ENCODE peak calls at places on chromosomes 12 and 14, in seven cellular contexts. One of them, this sample, is unnamed.

GRCh38 chr14:77579065-77579464 is 37.4 kb downstream of the SPTLC2 start:
- DNase-seq in NCI-H1436: no peak
- DNase-seq in Daoy: no peak
- DNase-seq in dorsolateral prefrontal cortex: no peak
- DNase-seq in left lobe of liver: no peak
- DNase-seq in MCF 10A: no peak
- DNase-seq in stimulated activated CD4-positive, alpha-beta T cell treated with anti-CD3 and anti-CD28 coated beads, Interleukin-2, amount 100 ng/mL, for 48 hours: no peak
- DNase-seq in this sample: no peak

GRCh38 chr12:66742508-66743367 is 63.9 kb upstream of the GRIP1 start:
- DNase-seq in NCI-H1436: no peak
- DNase-seq in Daoy: no peak
- DNase-seq in dorsolateral prefrontal cortex: no peak
- DNase-seq in left lobe of liver: no peak
- DNase-seq in MCF 10A: no peak
- DNase-seq in stimulated activated CD4-positive, alpha-beta T cell treated with anti-CD3 and anti-CD28 coated beads, Interleukin-2, amount 100 ng/mL, for 48 hours: no peak
- DNase-seq in this sample: no peak

GRCh38 chr14:67557118-67557517 is 24.0 kb downstream of the PLEKHH1 start:
- DNase-seq in NCI-H1436: no peak
- DNase-seq in Daoy: peak
- DNase-seq in dorsolateral prefrontal cortex: no peak
- DNase-seq in left lobe of liver: no peak
- DNase-seq in MCF 10A: peak
- DNase-seq in stimulated activated CD4-positive, alpha-beta T cell treated with anti-CD3 and anti-CD28 coated beads, Interleukin-2, amount 100 ng/mL, for 48 hours: no peak
- DNase-seq in this sample: peak

GRCh38 chr14:47227051-47227600 is 448.3 kb downstream of the MDGA2 start:
- DNase-seq in NCI-H1436: no peak
- DNase-seq in Daoy: peak
- DNase-seq in dorsolateral prefrontal cortex: no peak
- DNase-seq in left lobe of liver: no peak
- DNase-seq in MCF 10A: no peak
- DNase-seq in stimulated activated CD4-positive, alpha-beta T cell treated with anti-CD3 and anti-CD28 coated beads, Interleukin-2, amount 100 ng/mL, for 48 hours: no peak
- DNase-seq in this sample: peak

GRCh38 chr12:70983692-70984091 is 63.2 kb upstream of the PTPRR start:
- DNase-seq in NCI-H1436: no peak
- DNase-seq in Daoy: no peak
- DNase-seq in dorsolateral prefrontal cortex: no peak
- DNase-seq in left lobe of liver: no peak
- DNase-seq in MCF 10A: no peak
- DNase-seq in stimulated activated CD4-positive, alpha-beta T cell treated with anti-CD3 and anti-CD28 coated beads, Interleukin-2, amount 100 ng/mL, for 48 hours: no peak
- DNase-seq in this sample: no peak

GRCh38 chr12:28618171-28618570 is 427.9 kb downstream of the CCDC91 start:
- DNase-seq in NCI-H1436: no peak
- DNase-seq in Daoy: no peak
- DNase-seq in dorsolateral prefrontal cortex: no peak
- DNase-seq in left lobe of liver: no peak
- DNase-seq in MCF 10A: no peak
- DNase-seq in stimulated activated CD4-positive, alpha-beta T cell treated with anti-CD3 and anti-CD28 coated beads, Interleukin-2, amount 100 ng/mL, for 48 hours: no peak
- DNase-seq in this sample: no peak

GRCh38 chr14:27938392-27938791 is 828.2 kb upstream of the FOXG1 start:
- DNase-seq in NCI-H1436: no peak
- DNase-seq in Daoy: no peak
- DNase-seq in dorsolateral prefrontal cortex: no peak
- DNase-seq in left lobe of liver: no peak
- DNase-seq in MCF 10A: no peak
- DNase-seq in stimulated activated CD4-positive, alpha-beta T cell treated with anti-CD3 and anti-CD28 coated beads, Interleukin-2, amount 100 ng/mL, for 48 hours: no peak
- DNase-seq in this sample: no peak

GRCh38 chr12:51307655-51308593 is 16.1 kb downstream of the BIN2 start:
- DNase-seq in NCI-H1436: no peak
- DNase-seq in Daoy: peak
- DNase-seq in dorsolateral prefrontal cortex: no peak
- DNase-seq in left lobe of liver: no peak
- DNase-seq in MCF 10A: peak
- DNase-seq in stimulated activated CD4-positive, alpha-beta T cell treated with anti-CD3 and anti-CD28 coated beads, Interleukin-2, amount 100 ng/mL, for 48 hours: no peak
- DNase-seq in this sample: peak

GRCh38 chr12:61891632-61892031 is 368.6 kb upstream of the USP15 start:
- DNase-seq in NCI-H1436: no peak
- DNase-seq in Daoy: no peak
- DNase-seq in dorsolateral prefrontal cortex: no peak
- DNase-seq in left lobe of liver: no peak
- DNase-seq in MCF 10A: peak
- DNase-seq in stimulated activated CD4-positive, alpha-beta T cell treated with anti-CD3 and anti-CD28 coated beads, Interleukin-2, amount 100 ng/mL, for 48 hours: no peak
- DNase-seq in this sample: peak

GRCh38 chr12:130334937-130335336 is 2.8 kb upstream of the PIWIL1 start:
- DNase-seq in NCI-H1436: no peak
- DNase-seq in Daoy: peak
- DNase-seq in dorsolateral prefrontal cortex: no peak
- DNase-seq in left lobe of liver: no peak
- DNase-seq in MCF 10A: peak
- DNase-seq in stimulated activated CD4-positive, alpha-beta T cell treated with anti-CD3 and anti-CD28 coated beads, Interleukin-2, amount 100 ng/mL, for 48 hours: no peak
- DNase-seq in this sample: no peak

GRCh38 chr14:67583711-67584644 is 16.1 kb downstream of the PIGH start:
- DNase-seq in NCI-H1436: peak
- DNase-seq in Daoy: peak
- DNase-seq in dorsolateral prefrontal cortex: no peak
- DNase-seq in left lobe of liver: no peak
- DNase-seq in MCF 10A: peak
- DNase-seq in stimulated activated CD4-positive, alpha-beta T cell treated with anti-CD3 and anti-CD28 coated beads, Interleukin-2, amount 100 ng/mL, for 48 hours: peak
- DNase-seq in this sample: peak

GRCh38 chr12:14833952-14834351 is 9.4 kb downstream of the ART4 start:
- DNase-seq in NCI-H1436: no peak
- DNase-seq in Daoy: peak
- DNase-seq in dorsolateral prefrontal cortex: no peak
- DNase-seq in left lobe of liver: no peak
- DNase-seq in MCF 10A: peak
- DNase-seq in stimulated activated CD4-positive, alpha-beta T cell treated with anti-CD3 and anti-CD28 coated beads, Interleukin-2, amount 100 ng/mL, for 48 hours: no peak
- DNase-seq in this sample: peak

GRCh38 chr12:116673713-116674112 is 64.2 kb downstream of the SPRING1 start:
- DNase-seq in NCI-H1436: no peak
- DNase-seq in Daoy: no peak
- DNase-seq in dorsolateral prefrontal cortex: no peak
- DNase-seq in left lobe of liver: no peak
- DNase-seq in MCF 10A: peak
- DNase-seq in stimulated activated CD4-positive, alpha-beta T cell treated with anti-CD3 and anti-CD28 coated beads, Interleukin-2, amount 100 ng/mL, for 48 hours: no peak
- DNase-seq in this sample: no peak

GRCh38 chr12:41907036-41907435 is 237.6 kb downstream of the GXYLT1 start:
- DNase-seq in NCI-H1436: no peak
- DNase-seq in Daoy: no peak
- DNase-seq in dorsolateral prefrontal cortex: no peak
- DNase-seq in left lobe of liver: no peak
- DNase-seq in MCF 10A: no peak
- DNase-seq in stimulated activated CD4-positive, alpha-beta T cell treated with anti-CD3 and anti-CD28 coated beads, Interleukin-2, amount 100 ng/mL, for 48 hours: no peak
- DNase-seq in this sample: no peak

GRCh38 chr12:78149459-78149858 is 318.8 kb downstream of the NAV3 start:
- DNase-seq in NCI-H1436: peak
- DNase-seq in Daoy: no peak
- DNase-seq in dorsolateral prefrontal cortex: no peak
- DNase-seq in left lobe of liver: no peak
- DNase-seq in MCF 10A: no peak
- DNase-seq in stimulated activated CD4-positive, alpha-beta T cell treated with anti-CD3 and anti-CD28 coated beads, Interleukin-2, amount 100 ng/mL, for 48 hours: no peak
- DNase-seq in this sample: no peak

GRCh38 chr12:1587927-1588573 is 6.3 kb downstream of the FBXL14 start:
- DNase-seq in NCI-H1436: no peak
- DNase-seq in Daoy: no peak
- DNase-seq in dorsolateral prefrontal cortex: no peak
- DNase-seq in left lobe of liver: no peak
- DNase-seq in MCF 10A: no peak
- DNase-seq in stimulated activated CD4-positive, alpha-beta T cell treated with anti-CD3 and anti-CD28 coated beads, Interleukin-2, amount 100 ng/mL, for 48 hours: no peak
- DNase-seq in this sample: no peak

GRCh38 chr12:14880890-14881453 is 4.7 kb downstream of the MGP start:
- DNase-seq in NCI-H1436: no peak
- DNase-seq in Daoy: no peak
- DNase-seq in dorsolateral prefrontal cortex: no peak
- DNase-seq in left lobe of liver: no peak
- DNase-seq in MCF 10A: no peak
- DNase-seq in stimulated activated CD4-positive, alpha-beta T cell treated with anti-CD3 and anti-CD28 coated beads, Interleukin-2, amount 100 ng/mL, for 48 hours: no peak
- DNase-seq in this sample: no peak

GRCh38 chr12:27592548-27592947 is 68.5 kb downstream of the PPFIBP1 start:
- DNase-seq in NCI-H1436: no peak
- DNase-seq in Daoy: peak
- DNase-seq in dorsolateral prefrontal cortex: no peak
- DNase-seq in left lobe of liver: no peak
- DNase-seq in MCF 10A: peak
- DNase-seq in stimulated activated CD4-positive, alpha-beta T cell treated with anti-CD3 and anti-CD28 coated beads, Interleukin-2, amount 100 ng/mL, for 48 hours: no peak
- DNase-seq in this sample: peak

GRCh38 chr12:68264864-68265256 is 11.5 kb upstream of the IL22 start:
- DNase-seq in NCI-H1436: no peak
- DNase-seq in Daoy: no peak
- DNase-seq in dorsolateral prefrontal cortex: no peak
- DNase-seq in left lobe of liver: no peak
- DNase-seq in MCF 10A: no peak
- DNase-seq in stimulated activated CD4-positive, alpha-beta T cell treated with anti-CD3 and anti-CD28 coated beads, Interleukin-2, amount 100 ng/mL, for 48 hours: no peak
- DNase-seq in this sample: no peak

GRCh38 chr14:76109087-76109880 is 42.4 kb upstream of the GPATCH2L start:
- DNase-seq in NCI-H1436: no peak
- DNase-seq in Daoy: no peak
- DNase-seq in dorsolateral prefrontal cortex: no peak
- DNase-seq in left lobe of liver: no peak
- DNase-seq in MCF 10A: peak
- DNase-seq in stimulated activated CD4-positive, alpha-beta T cell treated with anti-CD3 and anti-CD28 coated beads, Interleukin-2, amount 100 ng/mL, for 48 hours: no peak
- DNase-seq in this sample: no peak

GRCh38 chr12:51349026-51349425 is 2.5 kb upstream of the CELA1 start:
- DNase-seq in NCI-H1436: no peak
- DNase-seq in Daoy: no peak
- DNase-seq in dorsolateral prefrontal cortex: no peak
- DNase-seq in left lobe of liver: no peak
- DNase-seq in MCF 10A: no peak
- DNase-seq in stimulated activated CD4-positive, alpha-beta T cell treated with anti-CD3 and anti-CD28 coated beads, Interleukin-2, amount 100 ng/mL, for 48 hours: no peak
- DNase-seq in this sample: no peak

GRCh38 chr14:20215196-20215595 is 8.3 kb upstream of the OR11H6 start:
- DNase-seq in NCI-H1436: no peak
- DNase-seq in Daoy: no peak
- DNase-seq in dorsolateral prefrontal cortex: no peak
- DNase-seq in left lobe of liver: no peak
- DNase-seq in MCF 10A: no peak
- DNase-seq in stimulated activated CD4-positive, alpha-beta T cell treated with anti-CD3 and anti-CD28 coated beads, Interleukin-2, amount 100 ng/mL, for 48 hours: no peak
- DNase-seq in this sample: peak

GRCh38 chr12:113201187-113202177 is 16.0 kb downstream of the RITA1 start:
- DNase-seq in NCI-H1436: no peak
- DNase-seq in Daoy: no peak
- DNase-seq in dorsolateral prefrontal cortex: no peak
- DNase-seq in left lobe of liver: no peak
- DNase-seq in MCF 10A: no peak
- DNase-seq in stimulated activated CD4-positive, alpha-beta T cell treated with anti-CD3 and anti-CD28 coated beads, Interleukin-2, amount 100 ng/mL, for 48 hours: no peak
- DNase-seq in this sample: no peak

GRCh38 chr14:22276913-22277816 is 311.9 kb downstream of the DAD1 start:
- DNase-seq in NCI-H1436: no peak
- DNase-seq in Daoy: no peak
- DNase-seq in dorsolateral prefrontal cortex: no peak
- DNase-seq in left lobe of liver: no peak
- DNase-seq in MCF 10A: peak
- DNase-seq in stimulated activated CD4-positive, alpha-beta T cell treated with anti-CD3 and anti-CD28 coated beads, Interleukin-2, amount 100 ng/mL, for 48 hours: no peak
- DNase-seq in this sample: no peak